ENCODE peak calls at places on chromosomes 3 and 15, in eight cellular contexts. V is HCT116, C is H9, I is body of pancreas, O is heart left ventricle, E is psoas muscle, W is adrenal gland, Y is tibial nerve. M is an unnamed sample. For H3K4me1, the result is how much of the 10 kb centered on the place peaks cover.

GRCh38 chr3:124630994-124631393 is 99.3 kb upstream of the UMPS start:
- DNase-seq in V (no peak), C (no peak), I (no peak), O (no peak), E (no peak), W (no peak), Y (no peak), M (no peak)

GRCh38 chr3:39234041-39234440 is 41.6 kb upstream of the XIRP1 start:
- DNase-seq in V (no peak), C (no peak), I (no peak), O (no peak), E (no peak), W (no peak), Y (no peak), M (no peak)

GRCh38 chr15:57339321-57339720 is 37.0 kb upstream of the CGNL1 start:
- DNase-seq in V (no peak), C (no peak), I (no peak), O (no peak), E (no peak), W (no peak), Y (no peak), M (no peak)

GRCh38 chr3:151845506-151845905 is 27.9 kb upstream of the SUCNR1 start:
- DNase-seq in V (no peak), C (no peak), I (no peak), O (no peak), E (no peak), W (no peak), Y (no peak), M (no peak)

GRCh38 chr3:165389064-165389463 is 192.9 kb upstream of the SLITRK3 start:
- DNase-seq in V (no peak), C (no peak), I (no peak), O (no peak), E (no peak), W (no peak), Y (no peak), M (no peak)

GRCh38 chr3:188948658-188949400 is 222.9 kb upstream of the TPRG1 start:
- DNase-seq in V (peak), C (no peak), I (peak), O (no peak), E (no peak), W (peak), Y (no peak), M (no peak)

GRCh38 chr15:75776075-75776443 is 63.4 kb upstream of the CSPG4 start:
- DNase-seq in V (peak), C (no peak), I (no peak), O (no peak), E (no peak), W (peak), Y (no peak), M (no peak)

GRCh38 chr3:141401095-141401494 is 32.8 kb downstream of the ZBTB38 start:
- DNase-seq in V (no peak), C (no peak), I (no peak), O (no peak), E (no peak), W (no peak), Y (no peak), M (no peak)

GRCh38 chr3:105364113-105364512 is 2.6 kb upstream of the ALCAM start:
- DNase-seq in V (no peak), C (no peak), I (no peak), O (no peak), E (no peak), W (no peak), Y (no peak), M (no peak)

GRCh38 chr15:95503640-95504225 is 826.8 kb upstream of the NR2F2 start:
- DNase-seq in V (no peak), C (no peak), I (no peak), O (no peak), E (no peak), W (no peak), Y (no peak), M (no peak)

GRCh38 chr3:138043266-138044029 is 33.5 kb downstream of the CLDN18 start:
- DNase-seq in V (no peak), C (no peak), I (no peak), O (no peak), E (no peak), W (no peak), Y (no peak), M (no peak)

GRCh38 chr15:40344631-40345120 is 3.9 kb upstream of the CCDC9B start:
- DNase-seq in V (no peak), C (peak), I (peak), O (no peak), E (peak), W (peak), Y (no peak), M (peak)

GRCh38 chr15:91866971-91867372 is 13.5 kb downstream of the SLCO3A1 start:
- DNase-seq in V (no peak), C (no peak), I (no peak), O (peak), E (peak), W (peak), Y (no peak), M (peak)

GRCh38 chr3:63912768-63913588 is 795 bp upstream of the SCAANT1 start:
- DNase-seq in V (peak), C (peak), I (peak), O (peak), E (peak), W (peak), Y (peak), M (peak)

GRCh38 chr15:66838671-66839239 is 136.7 kb downstream of the SMAD6 start:
- DNase-seq in V (peak), C (no peak), I (no peak), O (no peak), E (no peak), W (no peak), Y (no peak), M (no peak)

GRCh38 chr15:77632760-77633133 is at the start of gene LINGO1:
- DNase-seq in V (no peak), C (no peak), I (peak), O (no peak), E (no peak), W (no peak), Y (no peak), M (no peak)

GRCh38 chr3:175107231-175107630 is 248.1 kb downstream of the NAALADL2 start:
- DNase-seq in V (no peak), C (no peak), I (no peak), O (no peak), E (no peak), W (no peak), Y (no peak), M (no peak)

GRCh38 chr3:9552252-9552999 is 1.2 kb downstream of the LHFPL4 start:
- DNase-seq in V (no peak), C (peak), I (peak), O (peak), E (peak), W (peak), Y (no peak), M (no peak)

GRCh38 chr15:25725758-25726157 is 137.4 kb downstream of the ATP10A start:
- DNase-seq in V (no peak), C (no peak), I (no peak), O (no peak), E (no peak), W (peak), Y (no peak), M (no peak)

GRCh38 chr3:4986175-4986610 is 7.0 kb downstream of the BHLHE40 start:
- DNase-seq in V (no peak), C (no peak), I (peak), O (no peak), E (no peak), W (peak), Y (no peak), M (no peak)

GRCh38 chr3:35523838-35524237 is 115.5 kb upstream of the ARPP21 start:
- DNase-seq in V (no peak), C (no peak), I (no peak), O (no peak), E (no peak), W (no peak), Y (no peak), M (no peak)

GRCh38 chr3:120113128-120114116 is 19.2 kb upstream of the GSK3B start:
- DNase-seq in V (peak), C (no peak), I (peak), O (no peak), E (no peak), W (no peak), Y (no peak), M (peak)

GRCh38 chr15:65370885-65371284 is 6.9 kb downstream of the IGDCC3 start:
- DNase-seq in V (no peak), C (no peak), I (no peak), O (no peak), E (no peak), W (no peak), Y (no peak), M (no peak)

GRCh38 chr3:18434731-18435130 is 9.6 kb upstream of the SATB1 start:
- DNase-seq in V (no peak), C (no peak), I (no peak), O (no peak), E (no peak), W (no peak), Y (no peak), M (no peak)

GRCh38 chr3:111729087-111729846 is 129.8 kb upstream of the PHLDB2 start:
- DNase-seq in V (no peak), C (no peak), I (peak), O (peak), E (peak), W (peak), Y (peak), M (no peak)

GRCh38 chr3:71018794-71019193 is 564.7 kb downstream of the FOXP1 start:
- DNase-seq in V (no peak), C (no peak), I (no peak), O (no peak), E (no peak), W (no peak), Y (no peak), M (no peak)

DNA sequence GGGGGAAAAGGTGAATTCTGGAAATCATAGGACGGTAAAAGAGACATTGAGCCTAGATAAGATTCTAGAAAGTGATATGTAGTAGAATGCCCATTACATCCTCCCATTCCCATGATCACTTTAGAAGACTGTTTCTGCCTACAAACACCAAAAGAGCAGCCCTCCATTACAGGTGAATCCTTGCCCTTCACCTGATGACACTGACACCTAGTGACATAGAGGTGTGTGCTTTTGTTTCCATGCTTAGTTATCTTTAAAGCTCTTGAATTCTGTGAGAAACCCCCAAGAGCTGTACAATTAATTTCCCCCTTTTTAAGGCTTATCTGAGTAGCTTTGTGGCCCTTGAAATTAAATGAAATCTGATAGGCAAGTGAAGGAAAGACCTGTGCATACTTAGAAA is 8.3 kb upstream of the BBX start:
- DNase-seq in V (no peak), C (no peak), I (no peak), O (no peak), E (no peak), W (no peak), Y (no peak), M (no peak)
- TF ChIP-seq CTCF in V (peak), C (no peak), I (no peak), O (no peak), E (no peak), W (no peak), Y (no peak), M (no peak)

DNA sequence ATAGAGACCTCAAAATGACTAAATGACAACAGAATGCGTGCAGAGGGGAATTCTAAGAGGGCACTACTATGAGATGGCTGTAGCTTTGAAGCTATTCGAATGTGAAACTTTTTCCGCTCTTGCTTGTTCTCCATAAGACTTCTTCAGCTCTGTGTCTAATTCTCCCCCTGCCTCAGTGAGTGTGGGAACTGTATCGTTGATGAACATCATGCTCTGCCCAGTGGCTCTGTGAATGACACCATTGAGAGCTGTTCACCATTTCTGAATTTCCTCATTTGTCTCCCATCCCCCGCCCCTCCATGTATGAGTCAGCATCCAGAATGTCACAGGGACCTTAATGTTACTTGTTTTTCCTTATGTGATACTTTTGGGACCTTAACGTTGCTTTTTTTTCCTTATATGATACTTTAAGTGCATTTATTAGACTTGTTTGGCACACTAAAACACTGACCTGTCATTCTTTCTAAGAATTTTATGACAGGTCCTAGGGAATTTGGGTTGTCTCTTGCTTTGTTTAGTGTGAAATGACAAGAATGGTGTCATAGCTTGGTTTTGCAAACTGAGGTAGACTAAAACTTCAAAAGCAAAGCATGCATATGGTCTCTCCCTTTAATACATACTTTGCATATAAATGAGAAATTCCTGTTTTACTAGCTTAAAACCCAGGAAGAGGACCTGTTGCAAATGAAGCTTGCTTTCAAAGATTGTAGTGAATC is 99.6 kb downstream of the FNDC3B start:
- DNase-seq in V (no peak), C (no peak), I (peak), O (peak), E (peak), W (peak), Y (peak), M (no peak)
- H3K4me1 ChIP-seq in V (half or more), C (under half), I (half or more), O (half or more), E (half or more), W (half or more), Y (half or more), M (half or more)

GRCh38 chr3:127791221-127791913 is 30.9 kb downstream of the MGLL start:
- DNase-seq in V (no peak), C (peak), I (no peak), O (no peak), E (no peak), W (no peak), Y (peak), M (no peak)
- TF ChIP-seq CTCF in V (peak), C (peak), I (no peak), O (no peak), E (peak), W (no peak), Y (no peak), M (no peak)

GRCh38 chr3:190695225-190695624 is 167.3 kb downstream of the GMNC start:
- DNase-seq in V (no peak), C (no peak), I (no peak), O (no peak), E (no peak), W (no peak), Y (no peak), M (no peak)
- H3K4me1 ChIP-seq in V (under half), C (under half), I (under half), O (under half), E (under half), W (under half), Y (under half), M (under half)

DNA sequence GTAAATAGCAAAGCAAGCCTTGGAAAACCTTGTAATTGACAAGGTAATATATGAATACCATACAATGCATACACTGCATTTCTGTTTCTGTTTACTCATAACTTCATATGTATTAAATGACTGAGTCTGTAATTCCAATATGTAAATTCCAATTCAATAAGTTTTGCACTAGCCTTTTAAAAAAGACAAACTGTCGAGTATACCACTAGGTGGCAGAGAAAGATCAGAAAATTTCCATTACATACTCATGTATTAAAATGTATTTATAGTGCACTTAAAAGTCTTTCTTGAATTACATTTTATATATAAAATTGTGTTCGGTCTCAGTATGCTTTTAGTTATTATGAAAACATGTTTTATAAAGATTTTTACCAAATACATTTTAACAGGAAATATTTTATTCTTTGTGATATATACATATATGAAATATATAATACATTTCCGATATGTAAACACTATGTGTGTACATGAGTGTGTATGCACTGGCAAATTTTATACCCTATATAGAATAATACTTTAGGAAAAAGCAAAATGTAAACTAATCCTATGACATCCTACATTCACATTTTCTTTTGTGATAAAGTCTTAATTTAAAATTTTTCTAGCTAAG is 216.8 kb downstream of the VGLL3 start:
- DNase-seq in V (no peak), C (no peak), I (no peak), O (no peak), E (no peak), W (no peak), Y (no peak), M (no peak)
- TF ChIP-seq CTCF in V (peak), C (peak), I (peak), O (peak), E (peak), W (peak), Y (peak), M (peak)

DNA sequence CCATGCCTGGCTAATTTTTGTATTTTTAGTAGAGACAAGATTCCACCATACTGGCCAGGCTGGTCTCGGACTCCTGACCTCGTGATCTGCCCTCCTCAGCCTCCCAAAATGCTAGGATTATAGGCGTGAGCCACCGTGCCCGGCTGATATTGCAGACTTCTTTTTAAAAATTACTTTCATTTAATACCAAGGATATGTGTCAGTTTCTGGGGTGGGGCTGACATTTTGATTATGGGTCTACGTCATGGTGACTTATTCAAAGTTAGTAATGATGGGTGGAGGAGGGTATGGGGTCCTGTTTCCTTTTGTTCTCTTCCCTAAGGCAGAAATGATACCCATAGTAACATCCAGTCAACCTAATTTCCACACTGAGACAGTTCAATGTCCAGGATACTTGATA is 34.7 kb downstream of the GBE1 start:
- DNase-seq in V (no peak), C (no peak), I (no peak), O (no peak), E (no peak), W (no peak), Y (no peak), M (no peak)
- H3K4me1 ChIP-seq in V (under half), C (under half), I (under half), O (under half), E (half or more), W (under half), Y (under half), M (under half)

M was measured in left lung.